ENCODE peak calls at places on chromosomes 6 and 20, in four cellular contexts. W is KBM-7; G is stimulated activated CD4-positive, alpha-beta T cell treated with anti-CD3 and anti-CD28 coated beads, Interleukin-2, amount 100 ng/mL, for 48 hours; L is BJ. N is an unnamed sample.

GRCh38 chr6:3367630-3368029 is 89.2 kb downstream of the SLC22A23 start:
- DNase-seq in W (no peak), G (no peak), L (no peak), N (no peak)

GRCh38 chr6:139230421-139230840 is 61.4 kb downstream of the TXLNB start:
- DNase-seq in W (peak), G (no peak), L (no peak), N (no peak)

GRCh38 chr6:40485795-40486194 is 101.4 kb downstream of the LRFN2 start:
- DNase-seq in W (no peak), G (no peak), L (no peak), N (no peak)

GRCh38 chr20:62811320-62811719 is 5.5 kb upstream of the COL9A3 start:
- DNase-seq in W (no peak), G (no peak), L (no peak), N (no peak)

GRCh38 chr6:55913213-55914195 is 38.1 kb upstream of the BMP5 start:
- DNase-seq in W (no peak), G (no peak), L (no peak), N (no peak)

GRCh38 chr20:35661013-35661412 is 3.7 kb downstream of the CPNE1 start:
- DNase-seq in W (no peak), G (no peak), L (no peak), N (no peak)

GRCh38 chr20:30168025-30168799 is 1089.3 kb upstream of the DEFB115 start:
- DNase-seq in W (no peak), G (peak), L (no peak), N (no peak)

GRCh38 chr6:25061289-25061945 is 125.7 kb upstream of the RIPOR2 start:
- DNase-seq in W (no peak), G (no peak), L (peak), N (no peak)

GRCh38 chr20:12723811-12724210 is 285.0 kb upstream of the SPTLC3 start:
- DNase-seq in W (no peak), G (no peak), L (no peak), N (no peak)

GRCh38 chr6:130788954-130789353 is 38.3 kb upstream of the SMLR1 start:
- DNase-seq in W (no peak), G (no peak), L (no peak), N (no peak)

GRCh38 chr6:47023543-47023942 is 18.6 kb downstream of the ADGRF1 start:
- DNase-seq in W (no peak), G (no peak), L (no peak), N (no peak)